ENCODE peak calls at places on chromosomes 6 and 20, in four cellular contexts. E, A, L and O are unnamed samples.

GRCh38 chr6:37675606-37676005 is 22.1 kb downstream of the MDGA1 start:
- DNase-seq in E (no peak), A (no peak), L (no peak), O (no peak)

GRCh38 chr6:165729307-165729936 is 66.4 kb upstream of the PDE10A start:
- DNase-seq in E (peak; percentile 55), A (peak; percentile 44), L (no peak), O (no peak)

GRCh38 chr20:31990958-31991705 is 19.1 kb upstream of the CCM2L start:
- DNase-seq in E (no peak), A (no peak), L (no peak), O (no peak)

GRCh38 chr6:21079468-21080048 is 514.0 kb upstream of the SOX4 start:
- DNase-seq in E (no peak), A (no peak), L (no peak), O (no peak)

GRCh38 chr20:3045042-3045815 is 623 bp upstream of the MRPS26 start:
- DNase-seq in E (peak; percentile 85), A (peak; percentile 77), L (peak; percentile 96), O (peak; percentile 91)

GRCh38 chr6:5833120-5833519 is 173.6 kb downstream of the NRN1 start:
- DNase-seq in E (no peak), A (no peak), L (no peak), O (no peak)

GRCh38 chr6:83853178-83853967 is at the start of gene RIPPLY2:
- DNase-seq in E (no peak), A (no peak), L (no peak), O (peak; percentile 68)

GRCh38 chr6:75116946-75117345 is 88.9 kb downstream of the COL12A1 start:
- DNase-seq in E (no peak), A (no peak), L (no peak), O (no peak)

GRCh38 chr6:148746363-148747144 is at the start of gene UST:
- DNase-seq in E (peak; percentile 81), A (peak; percentile 59), L (peak; percentile 96), O (peak; percentile 96)

GRCh38 chr20:52242237-52243230 is 51.0 kb upstream of the ZFP64 start:
- DNase-seq in E (no peak), A (no peak), L (no peak), O (no peak)

GRCh38 chr20:1469925-1470571 is 3.4 kb upstream of the NSFL1C start:
- DNase-seq in E (peak; percentile 68), A (peak; percentile 88), L (peak; percentile 26), O (peak; percentile 90)

GRCh38 chr6:32105433-32105832 is 3.7 kb downstream of the TNXB start:
- DNase-seq in E (no peak), A (no peak), L (no peak), O (no peak)

GRCh38 chr20:13452470-13453124 is 186.1 kb downstream of the TASP1 start:
- DNase-seq in E (no peak), A (no peak), L (no peak), O (no peak)

GRCh38 chr6:83430606-83431544 is at the start of gene ME1:
- DNase-seq in E (peak; percentile 68), A (peak; percentile 71), L (no peak), O (peak; percentile 80)

GRCh38 chr6:39303425-39304153 is 10.6 kb downstream of the KCNK17 start:
- DNase-seq in E (no peak), A (no peak), L (no peak), O (no peak)

GRCh38 chr20:53656653-53657288 is 63.1 kb upstream of the ZNF217 start:
- DNase-seq in E (no peak), A (no peak), L (no peak), O (no peak)

GRCh38 chr6:11069760-11070159 is 23.9 kb upstream of the SMIM13 start:
- DNase-seq in E (no peak), A (no peak), L (no peak), O (no peak)

GRCh38 chr6:24125980-24126379 is at the start of gene NRSN1:
- DNase-seq in E (no peak), A (no peak), L (peak; percentile 34), O (no peak)

GRCh38 chr6:25136879-25137278 is 142.3 kb upstream of the CARMIL1 start:
- DNase-seq in E (peak; percentile 55), A (no peak), L (no peak), O (peak; percentile 31)

GRCh38 chr20:46700481-46700880 is 9.0 kb upstream of the SLC2A10 start:
- DNase-seq in E (no peak), A (no peak), L (no peak), O (no peak)

GRCh38 chr6:39466664-39467063 is 144.2 kb upstream of the KCNK16 start:
- DNase-seq in E (no peak), A (no peak), L (no peak), O (no peak)

GRCh38 chr6:33570806-33571636 is 9.1 kb downstream of the BAK1 start:
- DNase-seq in E (peak; percentile 83), A (peak; percentile 85), L (peak; percentile 96), O (peak; percentile 90)

DNA sequence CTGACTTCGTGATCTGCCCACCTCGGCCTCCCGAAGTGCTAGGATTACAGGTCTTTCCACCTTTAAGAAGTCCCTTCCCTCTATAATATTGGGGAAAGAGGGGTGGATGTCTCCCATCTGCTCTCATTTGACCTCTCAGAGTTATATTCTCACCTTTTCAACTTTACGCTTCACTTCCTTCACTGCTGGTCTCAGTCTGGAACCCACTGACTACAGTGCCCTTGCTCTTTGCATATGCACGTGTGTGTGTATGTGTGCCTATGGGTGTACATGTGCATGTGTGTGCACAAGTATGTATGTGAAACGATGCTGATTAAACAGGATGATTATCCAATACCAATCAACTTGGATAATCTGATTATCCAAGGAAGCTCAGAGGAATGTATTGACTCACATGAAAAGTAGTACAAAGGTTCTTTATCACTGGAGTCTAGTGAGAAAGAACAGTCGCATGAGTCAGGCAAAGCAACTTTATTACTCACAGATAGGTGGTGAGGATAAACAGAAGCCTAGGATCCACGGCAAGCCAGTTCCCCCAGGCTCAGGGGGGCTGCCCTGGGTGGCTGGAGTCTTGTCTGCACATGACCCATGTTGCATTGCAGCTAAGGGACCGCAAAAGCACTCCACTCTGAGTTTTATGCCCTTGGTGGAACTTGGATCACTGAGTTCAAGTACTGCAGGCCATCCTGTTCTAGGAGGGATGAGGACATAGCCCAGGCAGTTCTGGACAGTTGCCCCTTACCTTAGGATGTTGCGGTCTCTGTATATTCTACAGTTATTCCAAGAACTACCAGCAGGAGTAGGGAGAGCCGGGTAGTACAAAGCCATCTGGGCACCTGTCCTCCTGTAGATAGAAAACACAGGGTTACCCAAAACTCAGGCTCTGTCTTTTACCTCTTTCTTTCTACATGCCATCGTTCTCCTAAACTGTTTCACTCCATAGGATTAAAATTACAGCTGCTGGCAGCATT is 50.9 kb downstream of the SNRNP48 start:
- DNase-seq in E (no peak), A (no peak), L (no peak), O (no peak)
- H3K27ac ChIP-seq in E (no peak overlapping the region), A (no peak overlapping the region), L (no peak overlapping the region), O (no peak overlapping the region)

GRCh38 chr20:63189322-63189642 is 26.6 kb downstream of the YTHDF1 start:
- DNase-seq in E (no peak), A (no peak), L (no peak), O (no peak)

GRCh38 chr20:63187338-63188158 is 28.4 kb downstream of the YTHDF1 start:
- DNase-seq in E (no peak), A (no peak), L (no peak), O (no peak)

GRCh38 chr20:63186528-63187316 is 29.2 kb downstream of the YTHDF1 start:
- DNase-seq in E (no peak), A (peak; percentile 40), L (no peak), O (no peak)

GRCh38 chr20:63188641-63189321 is 27.1 kb downstream of the YTHDF1 start:
- DNase-seq in E (no peak), A (no peak), L (no peak), O (no peak)

GRCh38 chr20:63188159-63188442 is 27.8 kb downstream of the YTHDF1 start:
- DNase-seq in E (no peak), A (no peak), L (no peak), O (no peak)
- TF ChIP-seq CTCF in E (no peak), A (no peak), L (no peak), O (no peak)

GRCh38 chr6:3744211-3744900 is 7.2 kb downstream of the PXDC1 start:
- DNase-seq in E (no peak), A (no peak), L (no peak), O (peak; percentile 30)
- H3K4me1 ChIP-seq in E (peaks cover 37% of the 10 kb centered on the region), A (peaks cover 98% of the 10 kb centered on the region), L (peaks cover 100% of the 10 kb centered on the region), O (peaks cover 94% of the 10 kb centered on the region)

DNA sequence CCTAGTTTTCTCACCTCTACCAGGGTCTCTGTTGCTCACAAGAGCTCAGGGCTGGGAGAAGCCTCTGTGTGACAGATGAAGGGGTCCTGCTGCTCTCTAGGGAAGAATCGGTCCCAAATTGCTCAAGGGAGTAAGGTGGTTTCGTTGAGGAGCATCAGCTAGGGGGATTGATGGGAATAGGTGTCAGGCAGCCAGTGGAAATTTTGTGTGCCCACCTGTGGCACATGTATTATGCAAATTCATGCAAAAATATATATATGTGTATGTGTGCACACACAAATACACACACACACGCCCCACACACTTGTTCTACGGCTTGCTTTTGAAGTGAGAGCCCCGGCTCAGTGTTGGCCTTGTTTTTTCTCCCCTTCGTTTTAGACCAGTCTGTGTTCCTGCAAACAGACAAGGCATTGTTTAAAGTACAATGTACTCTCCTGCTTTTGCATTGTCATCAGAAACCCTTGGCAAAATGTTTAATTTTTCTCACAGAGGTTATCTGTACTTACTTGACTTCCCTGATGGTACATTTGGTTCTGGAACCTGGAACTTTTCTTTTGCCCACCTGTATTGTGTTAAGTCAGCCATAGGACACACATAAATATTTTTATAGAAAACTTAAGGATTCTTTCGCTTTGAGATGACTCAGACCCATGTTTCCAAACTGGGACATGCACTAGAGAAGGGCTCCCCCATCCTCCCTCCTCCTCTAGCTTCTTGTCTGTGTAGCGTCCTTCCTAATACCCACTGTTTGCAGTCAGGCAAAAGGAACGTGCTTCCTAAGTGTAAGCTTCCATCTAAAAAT is 26.7 kb downstream of the FOXO3 start:
- DNase-seq in E (no peak), A (no peak), L (no peak), O (no peak)
- H3K27ac ChIP-seq in E (peak overlapping the region; percentile 76), A (peak overlapping the region; percentile 86), L (peak overlapping the region; percentile 86), O (peak overlapping the region; percentile 83)

DNA sequence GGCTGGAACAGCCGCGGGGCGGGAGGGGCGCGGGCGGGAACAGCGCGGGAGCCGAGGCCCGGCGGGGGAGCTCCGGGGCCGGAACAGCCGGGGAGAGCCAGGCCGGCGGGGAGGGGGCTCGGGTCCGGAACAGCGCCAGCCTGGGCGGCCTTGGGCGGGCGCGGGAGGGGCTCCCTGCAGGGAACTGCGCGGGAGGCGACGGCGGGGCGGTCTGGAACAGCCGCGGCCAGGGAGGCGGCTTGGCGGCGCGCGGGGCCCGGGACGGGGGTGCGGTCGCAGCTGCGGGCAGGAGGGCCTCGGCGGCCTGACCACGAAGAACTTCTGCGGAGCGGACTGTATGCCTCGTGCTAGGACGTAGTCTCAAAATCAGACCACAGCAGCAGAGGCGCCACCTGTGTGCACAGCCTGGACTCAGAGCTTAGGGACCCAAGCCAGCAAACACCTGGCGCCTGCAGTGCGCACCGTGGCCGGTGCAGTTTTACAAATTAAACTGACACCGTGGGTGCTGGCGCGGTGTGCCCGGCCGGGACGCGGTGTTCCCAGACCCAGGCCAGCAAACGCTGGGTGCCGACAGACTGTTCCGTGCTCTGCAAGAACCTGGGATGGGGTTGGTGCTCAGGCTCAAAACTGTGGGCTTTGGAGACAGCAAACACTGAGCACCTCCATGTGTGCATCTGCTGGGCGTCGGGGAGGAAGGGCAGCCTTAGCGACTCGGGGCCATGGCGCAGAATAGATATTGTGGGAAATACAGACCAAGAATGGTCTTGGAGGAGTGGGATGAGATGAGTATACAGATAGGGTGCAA is 572 bp downstream of the ZNF341 start:
- DNase-seq in E (peak; percentile 86), A (peak; percentile 90), L (peak; percentile 93), O (peak; percentile 72)
- TF ChIP-seq CTCF in E (no peak), A (no peak), L (no peak), O (no peak)

GRCh38 chr6:144223686-144224085 is 61.4 kb upstream of the UTRN start:
- DNase-seq in E (no peak), A (no peak), L (no peak), O (no peak)
- H3K4me1 ChIP-seq in E (no peaks in the 10 kb centered on the region), A (peaks cover 6% of the 10 kb centered on the region), L (no peaks in the 10 kb centered on the region), O (no peaks in the 10 kb centered on the region)